ENCODE peak calls at places on chromosomes 6 and 20, in ten cellular contexts. I is esophagus muscularis mucosa, U is sigmoid colon, W is spleen, L is stomach, H is HL-60, X is upper lobe of left lung, Z is suprapubic skin, C is SK-N-SH, O is GM23338. F is an unnamed sample.

GRCh38 chr6:141443668-141444067 is 689.1 kb upstream of the GJE1 start:
- DNase-seq in I (no peak), L (no peak), C (no peak), X (no peak), U (no peak), H (no peak), O (no peak), Z (no peak), W (no peak), F (no peak)

GRCh38 chr6:29850011-29850553 is 22.5 kb downstream of the HLA-G start:
- DNase-seq in Z (no peak), U (peak; percentile 64), O (peak; percentile 62), H (no peak), C (no peak), X (peak; percentile 40), W (no peak), I (no peak), L (peak; percentile 53), F (no peak)

GRCh38 chr20:64151634-64152530 is 12.4 kb upstream of the MYT1 start:
- DNase-seq in C (no peak), L (no peak), U (peak; percentile 33), O (peak; percentile 13), I (no peak), Z (no peak), X (no peak), W (peak; percentile 40), H (no peak), F (no peak)

GRCh38 chr6:126631343-126631742 is 291.4 kb downstream of the CENPW start:
- DNase-seq in L (no peak), U (no peak), C (peak; percentile 32), Z (no peak), O (no peak), X (no peak), H (no peak), I (no peak), W (no peak), F (no peak)

GRCh38 chr6:135090819-135091218 is 36.2 kb upstream of the HBS1L start:
- DNase-seq in L (no peak), X (no peak), O (no peak), C (no peak), U (no peak), H (no peak), W (no peak), Z (no peak), I (no peak), F (no peak)

GRCh38 chr6:166839006-166839405 is 117.3 kb downstream of the RNASET2 start:
- DNase-seq in W (no peak), C (no peak), H (no peak), I (no peak), O (no peak), L (no peak), Z (no peak), U (no peak), X (no peak), F (no peak)

GRCh38 chr6:150420428-150420827 is 51.6 kb downstream of the IYD start:
- DNase-seq in U (no peak), L (no peak), I (no peak), X (no peak), C (no peak), W (no peak), O (no peak), Z (no peak), H (no peak), F (no peak)

GRCh38 chr6:25278914-25279747 is at the start of gene CARMIL1:
- DNase-seq in O (peak; percentile 90), C (peak; percentile 94), H (peak; percentile 35), X (peak; percentile 91), Z (peak; percentile 91), U (peak; percentile 87), I (no peak), W (peak; percentile 92), L (peak; percentile 92), F (peak; percentile 89)

GRCh38 chr6:35036828-35037095 is 104.4 kb downstream of the TCP11 start:
- DNase-seq in U (no peak), C (no peak), Z (no peak), O (peak; percentile 59), X (no peak), L (no peak), W (no peak), I (no peak), H (no peak), F (no peak)

GRCh38 chr6:168165373-168165772 is 86.4 kb upstream of the FRMD1 start:
- DNase-seq in L (no peak), H (no peak), C (no peak), O (no peak), Z (peak; percentile 57), I (peak; percentile 78), W (no peak), U (no peak), X (no peak), F (peak; percentile 2)

GRCh38 chr6:108807928-108808327 is 40.3 kb upstream of the ARMC2 start:
- DNase-seq in O (no peak), I (no peak), C (no peak), U (no peak), L (no peak), H (no peak), X (no peak), W (no peak), Z (no peak), F (no peak)

GRCh38 chr20:63900373-63900772 is 5.4 kb downstream of the DNAJC5 start:
- DNase-seq in X (no peak), C (no peak), W (no peak), O (no peak), L (no peak), H (peak; percentile 89), I (no peak), U (no peak), Z (no peak), F (no peak)

GRCh38 chr20:61499859-61500258 is 247.8 kb downstream of the CDH4 start:
- DNase-seq in Z (no peak), O (no peak), I (no peak), X (no peak), W (no peak), U (no peak), H (no peak), L (no peak), C (no peak), F (no peak)

GRCh38 chr20:49979030-49979832 is 3.5 kb upstream of the SNAI1 start:
- DNase-seq in O (peak; percentile 85), C (peak; percentile 93), I (no peak), H (peak; percentile 25), X (peak; percentile 56), U (no peak), W (peak; percentile 91), L (peak; percentile 59), Z (no peak), F (no peak)

GRCh38 chr20:23344336-23344735 is 6.3 kb upstream of the NXT1 start:
- DNase-seq in X (no peak), U (no peak), L (no peak), O (no peak), I (no peak), Z (no peak), H (peak; percentile 32), W (no peak), C (no peak), F (no peak)

GRCh38 chr6:144678844-144679243 is 393.7 kb downstream of the UTRN start:
- DNase-seq in L (no peak), H (no peak), O (no peak), Z (no peak), U (no peak), I (no peak), C (no peak), W (no peak), X (no peak), F (no peak)

GRCh38 chr6:144681334-144681733 is 396.2 kb downstream of the UTRN start:
- DNase-seq in U (no peak), L (no peak), H (no peak), C (no peak), O (no peak), W (no peak), Z (no peak), X (no peak), I (no peak), F (no peak)

GRCh38 chr6:144673807-144674206 is 388.7 kb downstream of the UTRN start:
- DNase-seq in I (no peak), W (no peak), L (no peak), O (no peak), H (no peak), X (no peak), C (no peak), U (no peak), Z (no peak), F (no peak)

DNA sequence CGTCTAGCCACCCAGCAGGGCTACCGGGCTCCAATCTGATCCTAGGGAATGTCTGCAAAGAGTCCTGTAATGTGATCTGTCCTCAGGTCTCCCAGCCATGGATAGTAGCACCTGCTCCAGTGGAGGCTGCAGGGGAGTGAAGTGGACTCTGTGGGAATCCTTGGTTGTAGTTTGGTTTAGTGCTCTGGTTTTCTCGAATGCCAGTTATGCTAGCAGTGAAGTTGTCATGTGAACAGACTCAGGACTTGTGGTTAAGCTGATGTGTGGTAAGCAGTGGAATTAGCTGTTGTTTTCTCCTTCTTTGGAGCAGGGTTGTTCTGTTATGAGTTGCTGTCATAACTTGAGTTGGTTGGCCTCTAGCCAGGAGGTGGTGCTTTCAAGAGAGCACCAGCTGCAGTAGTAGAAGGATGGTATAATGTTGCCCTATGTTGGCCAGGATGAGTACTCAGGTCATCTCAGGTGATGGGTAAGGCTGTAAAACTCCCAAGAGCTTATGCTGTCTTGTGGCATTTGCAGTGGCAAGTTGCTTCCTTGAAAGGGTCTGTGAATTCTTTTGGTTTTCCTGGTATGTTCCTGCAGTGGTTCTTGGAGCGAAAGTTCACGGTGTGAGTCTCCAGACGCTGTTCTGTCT is 390.2 kb downstream of the UTRN start:
- DNase-seq in C (no peak), L (no peak), U (no peak), O (no peak), H (peak; percentile 85), W (no peak), Z (no peak), X (peak; percentile 63), I (no peak), F (no peak)
- TF ChIP-seq CTCF in C (no peak), L (no peak), U (no peak), O (no peak), H (no peak), W (no peak), Z (no peak), X (no peak), I (no peak), F (no peak)

GRCh38 chr20:62856931-62857619 is 4.5 kb downstream of the TCFL5 start:
- DNase-seq in O (no peak), C (no peak), L (no peak), X (no peak), Z (no peak), U (peak; percentile 57), H (no peak), W (no peak), I (no peak), F (no peak)
- TF ChIP-seq POLR2AphosphoS5 in O (no peak), C (no peak), L (no peak), X (no peak), Z (no peak), U (no peak), H (no peak), W (no peak), I (no peak), F (no peak)

GRCh38 chr6:113873043-113873667 is 16.0 kb downstream of the MARCKS start:
- DNase-seq in H (peak; percentile 80), X (peak; percentile 69), Z (no peak), I (no peak), O (peak; percentile 28), W (peak; percentile 86), L (peak; percentile 76), C (no peak), U (peak; percentile 73), F (no peak)
- TF ChIP-seq CTCF in H (no peak), X (no peak), Z (no peak), I (no peak), O (no peak), W (no peak), L (no peak), C (no peak), U (no peak), F (no peak)

GRCh38 chr6:158706369-158706982 is 56.6 kb downstream of the SYTL3 start:
- DNase-seq in H (no peak), X (peak; percentile 71), Z (no peak), W (peak; percentile 58), I (no peak), C (peak; percentile 75), O (peak; percentile 73), L (peak; percentile 61), U (peak; percentile 86), F (peak; percentile 64)
- TF ChIP-seq POLR2AphosphoS5 in H (no peak), X (no peak), Z (no peak), W (no peak), I (peak; percentile 92), C (no peak), O (no peak), L (peak; percentile 51), U (peak; percentile 75), F (peak; percentile 85)

F was measured in prostate gland.